ENCODE peak calls at places on chromosomes 3 and 15, in six cellular contexts. One of them, this sample, is unnamed.
A peak's percentile ranks its signal among the peaks of the same experiment; 100 is the strongest.

GRCh38 chr3:195511136-195511535 is 32.0 kb downstream of the PPP1R2 start:
- DNase-seq in A549: no peak
- DNase-seq in CD8-positive, alpha-beta T cell: no peak
- DNase-seq in transverse colon: no peak
- DNase-seq in stomach: no peak
- DNase-seq in fibroblast of the aortic adventitia: no peak
- DNase-seq in this sample: no peak

GRCh38 chr15:38588672-38589071 is 24.1 kb upstream of the RASGRP1 start:
- DNase-seq in A549: no peak
- DNase-seq in CD8-positive, alpha-beta T cell: no peak
- DNase-seq in transverse colon: no peak
- DNase-seq in stomach: no peak
- DNase-seq in fibroblast of the aortic adventitia: peak; percentile 2
- DNase-seq in this sample: peak; percentile 25

GRCh38 chr3:35946121-35946856 is 307.0 kb downstream of the ARPP21 start:
- DNase-seq in A549: peak; percentile 43
- DNase-seq in CD8-positive, alpha-beta T cell: no peak
- DNase-seq in transverse colon: no peak
- DNase-seq in stomach: no peak
- DNase-seq in fibroblast of the aortic adventitia: peak; percentile 75
- DNase-seq in this sample: peak; percentile 38

GRCh38 chr3:139124197-139124596 is 79.5 kb upstream of the PRR23C start:
- DNase-seq in A549: no peak
- DNase-seq in CD8-positive, alpha-beta T cell: no peak
- DNase-seq in transverse colon: no peak
- DNase-seq in stomach: no peak
- DNase-seq in fibroblast of the aortic adventitia: no peak
- DNase-seq in this sample: no peak

GRCh38 chr3:13518516-13519351 is 30.2 kb upstream of the FBLN2 start:
- DNase-seq in A549: no peak
- DNase-seq in CD8-positive, alpha-beta T cell: no peak
- DNase-seq in transverse colon: no peak
- DNase-seq in stomach: no peak
- DNase-seq in fibroblast of the aortic adventitia: peak; percentile 77
- DNase-seq in this sample: no peak

GRCh38 chr15:92714071-92714456 is 58.5 kb upstream of the FAM174B start:
- DNase-seq in A549: peak; percentile 56
- DNase-seq in CD8-positive, alpha-beta T cell: no peak
- DNase-seq in transverse colon: no peak
- DNase-seq in stomach: no peak
- DNase-seq in fibroblast of the aortic adventitia: peak; percentile 27
- DNase-seq in this sample: no peak

GRCh38 chr3:47890037-47890831 is 87.3 kb downstream of the DHX30 start:
- DNase-seq in A549: no peak
- DNase-seq in CD8-positive, alpha-beta T cell: no peak
- DNase-seq in transverse colon: no peak
- DNase-seq in stomach: no peak
- DNase-seq in fibroblast of the aortic adventitia: no peak
- DNase-seq in this sample: no peak

GRCh38 chr3:43783987-43784639 is 93.4 kb downstream of the ABHD5 start:
- DNase-seq in A549: no peak
- DNase-seq in CD8-positive, alpha-beta T cell: no peak
- DNase-seq in transverse colon: peak; percentile 48
- DNase-seq in stomach: no peak
- DNase-seq in fibroblast of the aortic adventitia: no peak
- DNase-seq in this sample: no peak

GRCh38 chr3:131551761-131552160 is 49.0 kb upstream of the MRPL3 start:
- DNase-seq in A549: no peak
- DNase-seq in CD8-positive, alpha-beta T cell: no peak
- DNase-seq in transverse colon: no peak
- DNase-seq in stomach: no peak
- DNase-seq in fibroblast of the aortic adventitia: peak; percentile 15
- DNase-seq in this sample: peak; percentile 57

GRCh38 chr15:66508293-66508883 is 3.3 kb downstream of the ZWILCH start:
- DNase-seq in A549: no peak
- DNase-seq in CD8-positive, alpha-beta T cell: no peak
- DNase-seq in transverse colon: no peak
- DNase-seq in stomach: no peak
- DNase-seq in fibroblast of the aortic adventitia: no peak
- DNase-seq in this sample: no peak

GRCh38 chr3:172517859-172518466 is 5.3 kb downstream of the TNFSF10 start:
- DNase-seq in A549: no peak
- DNase-seq in CD8-positive, alpha-beta T cell: no peak
- DNase-seq in transverse colon: no peak
- DNase-seq in stomach: no peak
- DNase-seq in fibroblast of the aortic adventitia: no peak
- DNase-seq in this sample: no peak

GRCh38 chr15:31486506-31486905 is 159.9 kb downstream of the KLF13 start:
- DNase-seq in A549: no peak
- DNase-seq in CD8-positive, alpha-beta T cell: no peak
- DNase-seq in transverse colon: no peak
- DNase-seq in stomach: no peak
- DNase-seq in fibroblast of the aortic adventitia: no peak
- DNase-seq in this sample: no peak

GRCh38 chr3:108401836-108402235 is 105.5 kb downstream of the HHLA2 start:
- DNase-seq in A549: no peak
- DNase-seq in CD8-positive, alpha-beta T cell: no peak
- DNase-seq in transverse colon: no peak
- DNase-seq in stomach: no peak
- DNase-seq in fibroblast of the aortic adventitia: no peak
- DNase-seq in this sample: no peak

GRCh38 chr15:61659571-61660190 is 400.6 kb downstream of the VPS13C start:
- DNase-seq in A549: no peak
- DNase-seq in CD8-positive, alpha-beta T cell: no peak
- DNase-seq in transverse colon: no peak
- DNase-seq in stomach: no peak
- DNase-seq in fibroblast of the aortic adventitia: no peak
- DNase-seq in this sample: peak; percentile 46

GRCh38 chr3:74287557-74287956 is 326.9 kb downstream of the CNTN3 start:
- DNase-seq in A549: no peak
- DNase-seq in CD8-positive, alpha-beta T cell: no peak
- DNase-seq in transverse colon: no peak
- DNase-seq in stomach: no peak
- DNase-seq in fibroblast of the aortic adventitia: no peak
- DNase-seq in this sample: no peak

GRCh38 chr3:14403636-14404395 is 1.4 kb downstream of the SLC6A6 start:
- DNase-seq in A549: peak; percentile 28
- DNase-seq in CD8-positive, alpha-beta T cell: no peak
- DNase-seq in transverse colon: peak; percentile 31
- DNase-seq in stomach: peak; percentile 58
- DNase-seq in fibroblast of the aortic adventitia: peak; percentile 56
- DNase-seq in this sample: peak; percentile 26

GRCh38 chr3:97057365-97057764 is 243.0 kb downstream of the EPHA6 start:
- DNase-seq in A549: no peak
- DNase-seq in CD8-positive, alpha-beta T cell: no peak
- DNase-seq in transverse colon: no peak
- DNase-seq in stomach: no peak
- DNase-seq in fibroblast of the aortic adventitia: no peak
- DNase-seq in this sample: no peak

GRCh38 chr3:33096103-33096868 is 660 bp downstream of the GLB1 start:
- DNase-seq in A549: peak; percentile 45
- DNase-seq in CD8-positive, alpha-beta T cell: peak; percentile 27
- DNase-seq in transverse colon: peak; percentile 67
- DNase-seq in stomach: peak; percentile 57
- DNase-seq in fibroblast of the aortic adventitia: peak; percentile 41
- DNase-seq in this sample: peak; percentile 36

GRCh38 chr15:92020765-92021164 is 167.3 kb downstream of the SLCO3A1 start:
- DNase-seq in A549: no peak
- DNase-seq in CD8-positive, alpha-beta T cell: no peak
- DNase-seq in transverse colon: no peak
- DNase-seq in stomach: no peak
- DNase-seq in fibroblast of the aortic adventitia: peak; percentile 92
- DNase-seq in this sample: no peak

GRCh38 chr3:11126653-11127052 is 27.6 kb upstream of the HRH1 start:
- DNase-seq in A549: no peak
- DNase-seq in CD8-positive, alpha-beta T cell: no peak
- DNase-seq in transverse colon: no peak
- DNase-seq in stomach: no peak
- DNase-seq in fibroblast of the aortic adventitia: no peak
- DNase-seq in this sample: no peak

GRCh38 chr15:77974098-77974414 is 103.5 kb downstream of the TBC1D2B start:
- DNase-seq in A549: no peak
- DNase-seq in CD8-positive, alpha-beta T cell: no peak
- DNase-seq in transverse colon: peak; percentile 57
- DNase-seq in stomach: peak; percentile 77
- DNase-seq in fibroblast of the aortic adventitia: peak; percentile 52
- DNase-seq in this sample: peak; percentile 73

GRCh38 chr3:130671545-130671944 is 75.1 kb downstream of the PIK3R4 start:
- DNase-seq in A549: no peak
- DNase-seq in CD8-positive, alpha-beta T cell: no peak
- DNase-seq in transverse colon: no peak
- DNase-seq in stomach: no peak
- DNase-seq in fibroblast of the aortic adventitia: peak; percentile 10
- DNase-seq in this sample: peak; percentile 7

GRCh38 chr15:37045859-37046318 is 54.5 kb downstream of the MEIS2 start:
- DNase-seq in A549: no peak
- DNase-seq in CD8-positive, alpha-beta T cell: no peak
- DNase-seq in transverse colon: no peak
- DNase-seq in stomach: no peak
- DNase-seq in fibroblast of the aortic adventitia: no peak
- DNase-seq in this sample: no peak

GRCh38 chr3:72310028-72310987 is 525.4 kb upstream of the PROK2 start:
- DNase-seq in A549: no peak
- DNase-seq in CD8-positive, alpha-beta T cell: no peak
- DNase-seq in transverse colon: peak; percentile 67
- DNase-seq in stomach: no peak
- DNase-seq in fibroblast of the aortic adventitia: peak; percentile 43
- DNase-seq in this sample: peak; percentile 48

GRCh38 chr3:138861755-138862333 is 27.1 kb upstream of the PIK3CB start:
- DNase-seq in A549: peak; percentile 10
- DNase-seq in CD8-positive, alpha-beta T cell: no peak
- DNase-seq in transverse colon: no peak
- DNase-seq in stomach: no peak
- DNase-seq in fibroblast of the aortic adventitia: peak; percentile 39
- DNase-seq in this sample: peak; percentile 45

GRCh38 chr15:90481023-90481422 is 48.7 kb upstream of the CRTC3 start:
- DNase-seq in A549: no peak
- DNase-seq in CD8-positive, alpha-beta T cell: peak; percentile 12
- DNase-seq in transverse colon: peak; percentile 21
- DNase-seq in stomach: no peak
- DNase-seq in fibroblast of the aortic adventitia: no peak
- DNase-seq in this sample: no peak

GRCh38 chr15:90483012-90483307 is 46.8 kb upstream of the CRTC3 start:
- DNase-seq in A549: no peak
- DNase-seq in CD8-positive, alpha-beta T cell: no peak
- DNase-seq in transverse colon: no peak
- DNase-seq in stomach: no peak
- DNase-seq in fibroblast of the aortic adventitia: no peak
- DNase-seq in this sample: no peak

GRCh38 chr15:90482124-90483011 is 47.4 kb upstream of the CRTC3 start:
- DNase-seq in A549: peak; percentile 64
- DNase-seq in CD8-positive, alpha-beta T cell: no peak
- DNase-seq in transverse colon: peak; percentile 51
- DNase-seq in stomach: peak; percentile 53
- DNase-seq in fibroblast of the aortic adventitia: peak; percentile 80
- DNase-seq in this sample: peak; percentile 51

GRCh38 chr15:90487186-90487585 is 42.5 kb upstream of the CRTC3 start:
- DNase-seq in A549: no peak
- DNase-seq in CD8-positive, alpha-beta T cell: no peak
- DNase-seq in transverse colon: no peak
- DNase-seq in stomach: no peak
- DNase-seq in fibroblast of the aortic adventitia: no peak
- DNase-seq in this sample: no peak

DNA sequence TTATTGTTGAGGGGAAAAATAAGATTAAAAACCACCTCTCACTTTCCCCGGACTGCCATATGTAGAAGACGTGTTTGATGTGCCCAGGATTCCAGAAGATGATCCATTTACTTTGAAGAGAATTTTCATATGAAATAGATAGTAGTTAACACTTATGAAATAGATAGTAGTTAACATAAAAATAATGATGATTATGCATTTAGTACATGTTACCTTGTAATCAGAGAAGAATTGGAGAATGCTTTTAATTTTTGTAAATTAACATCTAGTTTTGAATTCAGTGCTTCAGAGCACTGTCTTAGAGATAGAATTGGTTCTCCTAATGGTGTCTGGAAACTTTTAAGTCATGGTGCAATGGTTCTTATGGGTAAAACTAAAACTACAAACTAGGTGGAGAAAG is 46.1 kb upstream of the CRTC3 start:
- DNase-seq in A549: no peak
- DNase-seq in CD8-positive, alpha-beta T cell: no peak
- DNase-seq in transverse colon: no peak
- DNase-seq in stomach: no peak
- DNase-seq in fibroblast of the aortic adventitia: no peak
- DNase-seq in this sample: no peak
- TF ChIP-seq CTCF in A549: no peak
- TF ChIP-seq CTCF in CD8-positive, alpha-beta T cell: no peak
- TF ChIP-seq CTCF in transverse colon: no peak
- TF ChIP-seq CTCF in stomach: no peak
- TF ChIP-seq CTCF in fibroblast of the aortic adventitia: no peak
- TF ChIP-seq CTCF in this sample: no peak

DNA sequence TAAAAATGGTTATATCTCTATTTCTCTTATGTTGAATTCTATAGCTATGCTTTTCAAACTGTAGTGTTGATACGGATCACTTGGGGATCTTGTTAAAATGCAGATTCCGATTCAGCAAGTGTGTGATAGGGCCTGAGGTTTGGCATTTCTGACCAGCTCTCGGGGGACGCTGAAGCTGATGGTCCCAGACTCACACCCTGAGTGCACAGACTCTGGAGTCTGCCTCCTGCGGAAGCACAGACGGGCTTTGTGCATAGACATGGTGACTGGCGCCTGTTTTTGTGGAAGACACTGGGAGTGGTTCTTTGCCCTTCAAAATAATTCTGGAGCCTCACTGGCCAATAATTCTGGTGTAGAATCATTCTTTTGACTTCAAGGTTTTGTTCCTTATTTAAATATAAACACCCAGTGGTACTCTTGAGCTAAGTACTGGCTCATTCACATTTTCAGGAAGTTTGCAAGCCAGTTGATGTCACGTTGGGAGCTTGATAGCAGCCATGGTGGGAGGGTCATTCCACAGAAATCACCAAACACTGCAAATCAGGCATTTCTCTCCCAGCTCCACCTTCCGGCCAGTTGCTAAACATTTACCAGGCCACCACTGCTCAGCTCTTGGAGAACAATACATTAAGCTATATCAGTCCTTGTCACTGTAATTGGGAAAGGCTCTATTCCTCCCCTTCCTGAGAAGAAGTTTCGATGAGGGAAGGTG is 19.2 kb downstream of the CLDN11 start:
- DNase-seq in A549: peak; percentile 26
- DNase-seq in CD8-positive, alpha-beta T cell: no peak
- DNase-seq in transverse colon: no peak
- DNase-seq in stomach: no peak
- DNase-seq in fibroblast of the aortic adventitia: peak; percentile 49
- DNase-seq in this sample: no peak
- TF ChIP-seq CTCF in A549: no peak
- TF ChIP-seq CTCF in CD8-positive, alpha-beta T cell: no peak
- TF ChIP-seq CTCF in transverse colon: no peak
- TF ChIP-seq CTCF in stomach: no peak
- TF ChIP-seq CTCF in fibroblast of the aortic adventitia: peak; percentile 14
- TF ChIP-seq CTCF in this sample: no peak

GRCh38 chr3:60839242-60839641 is 412.0 kb downstream of the FHIT start:
- DNase-seq in A549: peak; percentile 0
- DNase-seq in CD8-positive, alpha-beta T cell: no peak
- DNase-seq in transverse colon: no peak
- DNase-seq in stomach: no peak
- DNase-seq in fibroblast of the aortic adventitia: no peak
- DNase-seq in this sample: no peak
- TF ChIP-seq CTCF in A549: no peak
- TF ChIP-seq CTCF in CD8-positive, alpha-beta T cell: no peak
- TF ChIP-seq CTCF in transverse colon: no peak
- TF ChIP-seq CTCF in stomach: no peak
- TF ChIP-seq CTCF in fibroblast of the aortic adventitia: no peak
- TF ChIP-seq CTCF in this sample: no peak

GRCh38 chr3:51163051-51163450 is 222.0 kb upstream of the MANF start:
- DNase-seq in A549: no peak
- DNase-seq in CD8-positive, alpha-beta T cell: no peak
- DNase-seq in transverse colon: no peak
- DNase-seq in stomach: no peak
- DNase-seq in fibroblast of the aortic adventitia: no peak
- DNase-seq in this sample: no peak
- TF ChIP-seq CTCF in A549: no peak
- TF ChIP-seq CTCF in CD8-positive, alpha-beta T cell: no peak
- TF ChIP-seq CTCF in transverse colon: no peak
- TF ChIP-seq CTCF in stomach: no peak
- TF ChIP-seq CTCF in fibroblast of the aortic adventitia: no peak
- TF ChIP-seq CTCF in this sample: no peak

This sample was measured in MCF 10A.